ENCODE peak calls at places on chromosomes 11 and 22, in six cellular contexts. One of them, this sample, is unnamed.

GRCh38 chr11:890794-891600 is 19.6 kb downstream of the CHID1 start:
- DNase-seq in kidney: no peak
- DNase-seq in stomach: no peak
- DNase-seq in fibroblast of lung: no peak
- DNase-seq in astrocyte of the cerebellum: no peak
- DNase-seq in cardiac muscle cell: no peak
- DNase-seq in this sample: no peak

GRCh38 chr22:44589831-44590230 is 91.8 kb upstream of the RTL6 start:
- DNase-seq in cardiac muscle cell: no peak
- DNase-seq in kidney: peak
- DNase-seq in astrocyte of the cerebellum: no peak
- DNase-seq in fibroblast of lung: no peak
- DNase-seq in stomach: no peak
- DNase-seq in this sample: no peak

GRCh38 chr11:205221-206001 is 1.8 kb downstream of the BET1L start:
- DNase-seq in cardiac muscle cell: no peak
- DNase-seq in stomach: peak
- DNase-seq in astrocyte of the cerebellum: no peak
- DNase-seq in fibroblast of lung: no peak
- DNase-seq in kidney: peak
- DNase-seq in this sample: no peak

GRCh38 chr11:27423125-27423524 is 49.5 kb downstream of the LGR4 start:
- DNase-seq in fibroblast of lung: peak
- DNase-seq in stomach: peak
- DNase-seq in astrocyte of the cerebellum: no peak
- DNase-seq in kidney: peak
- DNase-seq in cardiac muscle cell: peak
- DNase-seq in this sample: peak

GRCh38 chr11:62726156-62727006 is 876 bp downstream of the HNRNPUL2 start:
- DNase-seq in cardiac muscle cell: no peak
- DNase-seq in stomach: no peak
- DNase-seq in fibroblast of lung: no peak
- DNase-seq in astrocyte of the cerebellum: no peak
- DNase-seq in kidney: no peak
- DNase-seq in this sample: no peak

GRCh38 chr22:40183029-40183581 is 5.4 kb downstream of the TNRC6B start:
- DNase-seq in stomach: no peak
- DNase-seq in kidney: no peak
- DNase-seq in fibroblast of lung: peak
- DNase-seq in cardiac muscle cell: peak
- DNase-seq in astrocyte of the cerebellum: peak
- DNase-seq in this sample: peak

GRCh38 chr11:114263510-114264170 is 32.6 kb upstream of the NNMT start:
- DNase-seq in stomach: no peak
- DNase-seq in cardiac muscle cell: peak
- DNase-seq in fibroblast of lung: no peak
- DNase-seq in kidney: no peak
- DNase-seq in astrocyte of the cerebellum: no peak
- DNase-seq in this sample: no peak

GRCh38 chr11:122235615-122236014 is 119.6 kb upstream of the BLID start:
- DNase-seq in stomach: no peak
- DNase-seq in cardiac muscle cell: peak
- DNase-seq in fibroblast of lung: peak
- DNase-seq in astrocyte of the cerebellum: peak
- DNase-seq in kidney: no peak
- DNase-seq in this sample: peak

GRCh38 chr11:118610220-118610772 is 2.9 kb downstream of the PHLDB1 start:
- DNase-seq in kidney: no peak
- DNase-seq in astrocyte of the cerebellum: no peak
- DNase-seq in fibroblast of lung: no peak
- DNase-seq in cardiac muscle cell: no peak
- DNase-seq in stomach: peak
- DNase-seq in this sample: no peak

GRCh38 chr22:27251563-27251962 is 550.0 kb downstream of the MN1 start:
- DNase-seq in stomach: no peak
- DNase-seq in fibroblast of lung: no peak
- DNase-seq in kidney: no peak
- DNase-seq in astrocyte of the cerebellum: no peak
- DNase-seq in cardiac muscle cell: peak
- DNase-seq in this sample: no peak

GRCh38 chr11:114762437-114762836 is 84.1 kb downstream of the NXPE2 start:
- DNase-seq in astrocyte of the cerebellum: peak
- DNase-seq in fibroblast of lung: peak
- DNase-seq in stomach: peak
- DNase-seq in cardiac muscle cell: peak
- DNase-seq in kidney: peak
- DNase-seq in this sample: peak

GRCh38 chr11:74162688-74163467 is 7.9 kb downstream of the C2CD3 start:
- DNase-seq in cardiac muscle cell: no peak
- DNase-seq in kidney: no peak
- DNase-seq in fibroblast of lung: no peak
- DNase-seq in astrocyte of the cerebellum: no peak
- DNase-seq in stomach: no peak
- DNase-seq in this sample: peak
- H3K4me3 ChIP-seq in cardiac muscle cell: no peak
- H3K4me3 ChIP-seq in kidney: no peak
- H3K4me3 ChIP-seq in fibroblast of lung: no peak
- H3K4me3 ChIP-seq in astrocyte of the cerebellum: no peak
- H3K4me3 ChIP-seq in stomach: no peak
- H3K4me3 ChIP-seq in this sample: no peak

GRCh38 chr11:61158691-61159381 is 2.4 kb downstream of the VPS37C start:
- DNase-seq in kidney: no peak
- DNase-seq in stomach: no peak
- DNase-seq in astrocyte of the cerebellum: peak
- DNase-seq in cardiac muscle cell: peak
- DNase-seq in fibroblast of lung: peak
- DNase-seq in this sample: peak

GRCh38 chr11:61160487-61161189 is 588 bp downstream of the VPS37C start:
- DNase-seq in stomach: peak
- DNase-seq in kidney: no peak
- DNase-seq in cardiac muscle cell: no peak
- DNase-seq in fibroblast of lung: no peak
- DNase-seq in astrocyte of the cerebellum: no peak
- DNase-seq in this sample: peak

GRCh38 chr11:61162092-61162935 is 1.1 kb upstream of the VPS37C start:
- DNase-seq in cardiac muscle cell: peak
- DNase-seq in stomach: peak
- DNase-seq in astrocyte of the cerebellum: no peak
- DNase-seq in kidney: no peak
- DNase-seq in fibroblast of lung: peak
- DNase-seq in this sample: peak

GRCh38 chr11:61163714-61164609 is 2.7 kb upstream of the VPS37C start:
- DNase-seq in kidney: no peak
- DNase-seq in stomach: peak
- DNase-seq in astrocyte of the cerebellum: no peak
- DNase-seq in cardiac muscle cell: no peak
- DNase-seq in fibroblast of lung: no peak
- DNase-seq in this sample: no peak

DNA sequence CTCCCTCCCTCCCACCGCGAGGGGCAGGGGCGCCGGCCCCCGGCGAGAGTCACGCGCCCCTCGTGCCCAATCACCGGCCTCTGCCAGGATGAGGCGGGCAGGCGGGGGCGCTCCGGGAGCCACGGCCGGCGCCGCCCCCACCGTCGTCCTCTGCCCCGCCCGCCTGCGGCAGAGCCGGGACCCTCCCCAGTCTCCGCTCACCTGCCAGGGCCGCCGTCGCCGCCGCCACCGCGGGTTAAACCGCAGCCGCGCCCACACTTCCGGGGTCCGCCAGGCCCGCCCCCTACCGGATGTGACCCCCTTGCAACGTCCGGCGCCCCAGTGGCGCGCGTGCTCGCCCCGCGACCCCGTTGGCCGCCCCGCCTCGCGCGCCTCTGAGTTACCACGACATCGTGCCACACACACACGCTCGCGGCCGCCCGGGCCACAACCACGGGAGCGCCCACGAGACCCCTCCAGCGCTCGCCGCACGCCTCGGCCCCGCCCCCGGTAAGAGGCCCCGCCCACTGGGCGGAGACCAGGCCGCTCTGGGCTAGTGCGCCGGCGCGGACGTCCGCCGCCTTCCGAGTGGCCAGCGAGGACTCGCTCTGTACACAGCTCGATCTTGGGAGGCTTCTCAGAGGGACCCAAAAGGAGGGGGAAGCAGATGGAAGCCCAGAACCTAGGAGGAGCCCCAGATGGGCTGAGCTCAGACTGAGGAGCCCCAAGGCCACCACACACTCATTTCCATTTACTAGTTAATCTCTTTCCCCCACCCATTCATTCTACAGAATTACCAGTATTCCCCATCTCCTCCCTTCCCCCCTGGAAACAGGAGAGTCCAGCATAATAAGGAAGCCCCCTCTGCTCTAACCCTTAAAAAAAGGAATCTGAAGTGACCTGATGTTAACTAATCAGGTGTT is at the start of gene VPS37C:
- DNase-seq in cardiac muscle cell: peak
- DNase-seq in astrocyte of the cerebellum: peak
- DNase-seq in stomach: peak
- DNase-seq in kidney: peak
- DNase-seq in fibroblast of lung: peak
- DNase-seq in this sample: peak
- TF ChIP-seq CTCF in cardiac muscle cell: no peak
- TF ChIP-seq CTCF in astrocyte of the cerebellum: no peak
- TF ChIP-seq CTCF in stomach: peak
- TF ChIP-seq CTCF in kidney: no peak
- TF ChIP-seq CTCF in fibroblast of lung: no peak
- TF ChIP-seq CTCF in this sample: no peak

GRCh38 chr22:45970709-45971388 is 6.1 kb downstream of the WNT7B start:
- DNase-seq in kidney: no peak
- DNase-seq in stomach: no peak
- DNase-seq in cardiac muscle cell: peak
- DNase-seq in astrocyte of the cerebellum: no peak
- DNase-seq in fibroblast of lung: peak
- DNase-seq in this sample: peak

GRCh38 chr22:45968751-45969413 is 8.1 kb downstream of the WNT7B start:
- DNase-seq in stomach: no peak
- DNase-seq in fibroblast of lung: peak
- DNase-seq in cardiac muscle cell: peak
- DNase-seq in astrocyte of the cerebellum: peak
- DNase-seq in kidney: no peak
- DNase-seq in this sample: peak

GRCh38 chr22:45969414-45969799 is 7.6 kb downstream of the WNT7B start:
- DNase-seq in fibroblast of lung: no peak
- DNase-seq in stomach: no peak
- DNase-seq in kidney: no peak
- DNase-seq in cardiac muscle cell: peak
- DNase-seq in astrocyte of the cerebellum: no peak
- DNase-seq in this sample: peak

GRCh38 chr22:45971389-45972028 is 5.5 kb downstream of the WNT7B start:
- DNase-seq in astrocyte of the cerebellum: no peak
- DNase-seq in kidney: no peak
- DNase-seq in cardiac muscle cell: no peak
- DNase-seq in stomach: no peak
- DNase-seq in fibroblast of lung: no peak
- DNase-seq in this sample: no peak

GRCh38 chr22:45969801-45970464 is 7.0 kb downstream of the WNT7B start:
- DNase-seq in cardiac muscle cell: no peak
- DNase-seq in kidney: no peak
- DNase-seq in fibroblast of lung: no peak
- DNase-seq in astrocyte of the cerebellum: no peak
- DNase-seq in stomach: no peak
- DNase-seq in this sample: no peak
- H3K4me3 ChIP-seq in cardiac muscle cell: no peak
- H3K4me3 ChIP-seq in kidney: no peak
- H3K4me3 ChIP-seq in fibroblast of lung: no peak
- H3K4me3 ChIP-seq in astrocyte of the cerebellum: peak
- H3K4me3 ChIP-seq in stomach: no peak
- H3K4me3 ChIP-seq in this sample: no peak

DNA sequence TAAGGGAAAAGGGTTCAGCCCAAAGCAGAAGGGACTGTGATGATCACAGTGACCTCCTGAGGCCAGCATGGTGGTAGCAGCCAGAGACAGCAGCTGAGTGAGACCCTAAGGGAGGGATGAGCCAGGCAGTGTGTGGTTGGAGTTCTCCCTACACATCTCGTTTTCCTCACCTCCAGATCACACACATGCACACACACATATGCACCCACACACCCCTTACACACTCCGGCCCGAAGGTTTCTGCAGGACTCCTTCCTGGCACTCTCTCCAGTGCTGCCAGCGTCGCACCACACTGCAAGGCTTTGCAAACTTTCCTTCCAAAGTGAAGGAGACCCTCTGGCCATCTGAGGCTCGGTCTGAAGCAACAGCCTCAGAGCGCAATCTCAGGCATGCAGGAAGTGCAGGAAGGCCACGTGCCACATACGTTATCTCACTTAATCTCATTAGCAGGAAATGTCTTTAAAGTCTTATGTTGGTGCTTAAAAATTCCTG is 26.9 kb upstream of the TP53I11 start:
- DNase-seq in astrocyte of the cerebellum: no peak
- DNase-seq in fibroblast of lung: no peak
- DNase-seq in stomach: peak
- DNase-seq in kidney: no peak
- DNase-seq in cardiac muscle cell: peak
- DNase-seq in this sample: peak
- TF ChIP-seq CTCF in astrocyte of the cerebellum: no peak
- TF ChIP-seq CTCF in fibroblast of lung: peak
- TF ChIP-seq CTCF in stomach: no peak
- TF ChIP-seq CTCF in kidney: no peak
- TF ChIP-seq CTCF in cardiac muscle cell: peak
- TF ChIP-seq CTCF in this sample: peak

DNA sequence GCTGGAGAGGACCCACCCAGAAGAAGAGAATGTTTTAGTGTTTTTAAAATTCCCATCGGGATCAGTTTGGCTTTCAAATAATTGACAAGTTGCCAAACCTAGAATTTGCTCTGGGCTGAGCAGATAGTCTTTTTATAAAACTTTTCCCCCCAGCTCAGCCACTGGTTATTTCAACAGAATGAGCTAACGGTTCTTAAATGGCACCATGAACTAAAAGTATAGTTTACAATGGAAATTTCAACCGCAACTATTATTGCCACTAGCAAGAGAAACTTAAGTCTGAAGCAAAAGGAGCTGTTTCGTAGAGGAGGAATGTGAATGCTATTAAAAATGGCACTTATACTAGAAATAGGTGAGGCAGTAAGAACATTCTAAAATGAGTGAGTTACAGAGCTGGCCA is 3.4 kb downstream of the DKK3 start:
- DNase-seq in astrocyte of the cerebellum: no peak
- DNase-seq in kidney: no peak
- DNase-seq in cardiac muscle cell: no peak
- DNase-seq in stomach: no peak
- DNase-seq in fibroblast of lung: no peak
- DNase-seq in this sample: no peak
- H3K4me3 ChIP-seq in astrocyte of the cerebellum: no peak
- H3K4me3 ChIP-seq in kidney: no peak
- H3K4me3 ChIP-seq in cardiac muscle cell: no peak
- H3K4me3 ChIP-seq in stomach: no peak
- H3K4me3 ChIP-seq in fibroblast of lung: peak
- H3K4me3 ChIP-seq in this sample: no peak

GRCh38 chr22:37898441-37899181 is 7.5 kb upstream of the MICALL1 start:
- DNase-seq in cardiac muscle cell: peak
- DNase-seq in fibroblast of lung: no peak
- DNase-seq in stomach: peak
- DNase-seq in kidney: no peak
- DNase-seq in astrocyte of the cerebellum: no peak
- DNase-seq in this sample: no peak
- TF ChIP-seq CTCF in cardiac muscle cell: no peak
- TF ChIP-seq CTCF in fibroblast of lung: no peak
- TF ChIP-seq CTCF in stomach: no peak
- TF ChIP-seq CTCF in kidney: no peak
- TF ChIP-seq CTCF in astrocyte of the cerebellum: no peak
- TF ChIP-seq CTCF in this sample: no peak

This sample was measured in choroid plexus epithelial cell.